ENCODE peak calls at places on chromosomes 13 and 19, in nine cellular contexts. F, E, H, V, N, X, R, Z and C are unnamed samples.

GRCh38 chr13:113097651-113098050 is 7.9 kb upstream of the F7 start:
- DNase-seq in X (no peak), F (no peak), H (no peak), V (no peak), Z (no peak), N (no peak), R (no peak), E (no peak), C (no peak)

GRCh38 chr13:79398915-79399314 is 7.1 kb downstream of the RBM26 start:
- DNase-seq in E (no peak), Z (peak), F (no peak), V (peak), R (no peak), N (no peak), H (no peak), X (peak), C (no peak)

GRCh38 chr13:48562296-48563066 is 29.6 kb upstream of the RCBTB2 start:
- DNase-seq in H (peak), R (no peak), N (no peak), V (peak), F (no peak), Z (no peak), E (no peak), X (no peak), C (no peak)

GRCh38 chr13:105334211-105334610 is 1201.3 kb downstream of the EFNB2 start:
- DNase-seq in F (peak), E (no peak), R (no peak), Z (peak), V (no peak), H (no peak), N (no peak), X (peak), C (no peak)

GRCh38 chr19:39590265-39590664 is 12.1 kb upstream of the LGALS13 start:
- DNase-seq in V (no peak), H (no peak), F (no peak), N (no peak), R (no peak), X (no peak), Z (peak), E (no peak), C (peak)

GRCh38 chr19:47456721-47457478 is 14.8 kb downstream of the SLC8A2 start:
- DNase-seq in N (no peak), H (no peak), E (no peak), X (no peak), R (no peak), F (no peak), Z (no peak), V (no peak), C (no peak)

GRCh38 chr19:49554701-49555181 is 25.6 kb downstream of the NOSIP start:
- DNase-seq in Z (no peak), V (no peak), X (no peak), R (no peak), N (no peak), F (no peak), E (no peak), H (no peak), C (no peak)

GRCh38 chr19:53520163-53520546 is 17.8 kb upstream of the ZNF331 start:
- DNase-seq in X (no peak), H (no peak), V (no peak), R (no peak), Z (no peak), F (no peak), E (no peak), N (no peak), C (no peak)

GRCh38 chr13:112077729-112078128 is 10.8 kb downstream of the SOX1 start:
- DNase-seq in V (no peak), Z (no peak), X (no peak), F (no peak), H (no peak), R (no peak), E (no peak), N (no peak), C (no peak)

GRCh38 chr13:98856983-98857382 is 104.5 kb upstream of the SLC15A1 start:
- DNase-seq in Z (no peak), H (no peak), E (no peak), V (no peak), F (no peak), N (no peak), X (no peak), R (no peak), C (no peak)

GRCh38 chr19:34274284-34274826 is 20.0 kb downstream of the GARRE1 start:
- DNase-seq in H (no peak), V (no peak), X (no peak), Z (peak), N (no peak), F (no peak), R (no peak), E (no peak), C (no peak)

GRCh38 chr13:54845351-54845965 is 1816.8 kb downstream of the OLFM4 start:
- DNase-seq in F (no peak), V (no peak), X (no peak), N (no peak), R (no peak), E (no peak), Z (no peak), H (no peak), C (no peak)

GRCh38 chr19:21765151-21765550 is 2.2 kb downstream of the ZNF100 start:
- DNase-seq in H (no peak), R (no peak), Z (no peak), E (no peak), V (peak), F (no peak), N (no peak), X (no peak), C (no peak)

GRCh38 chr19:11091343-11092153 is 2.3 kb downstream of the LDLR start:
- DNase-seq in H (peak), F (peak), N (no peak), R (no peak), E (peak), V (peak), X (peak), Z (peak), C (peak)

GRCh38 chr19:11130824-11131455 is 24.6 kb downstream of the SPC24 start:
- DNase-seq in Z (peak), F (no peak), R (peak), E (no peak), X (peak), H (peak), N (peak), V (no peak), C (peak)

GRCh38 chr13:113809934-113810333 is 50.9 kb downstream of the TMEM255B start:
- DNase-seq in F (no peak), E (no peak), N (no peak), Z (no peak), H (no peak), V (no peak), R (no peak), X (no peak), C (no peak)

GRCh38 chr19:4976412-4977298 is 7.7 kb downstream of the KDM4B start:
- DNase-seq in N (peak), F (no peak), R (peak), Z (peak), X (peak), H (no peak), E (peak), V (peak), C (peak)

GRCh38 chr13:99974296-99974938 is 2.9 kb upstream of the ZIC5 start:
- DNase-seq in F (no peak), Z (no peak), V (no peak), X (no peak), E (no peak), N (no peak), R (no peak), H (no peak), C (no peak)

GRCh38 chr13:33797622-33798021 is 20.3 kb upstream of the RFC3 start:
- DNase-seq in H (no peak), Z (no peak), X (peak), F (peak), E (no peak), R (no peak), V (peak), N (no peak), C (no peak)

GRCh38 chr19:7811989-7812388 is 18.0 kb upstream of the EVI5L start:
- DNase-seq in R (no peak), F (no peak), Z (peak), V (peak), E (no peak), X (no peak), N (no peak), H (no peak), C (no peak)

GRCh38 chr19:54461201-54462071 is 2.1 kb downstream of the LENG9 start:
- DNase-seq in X (peak), V (no peak), F (no peak), Z (peak), E (no peak), H (no peak), N (no peak), R (no peak), C (no peak)

GRCh38 chr13:30157616-30157993 is 149.7 kb downstream of the KATNAL1 start:
- DNase-seq in R (no peak), F (no peak), E (no peak), Z (no peak), V (no peak), H (no peak), N (no peak), X (no peak), C (no peak)

GRCh38 chr13:41039746-41040145 is 20.6 kb upstream of the ELF1 start:
- DNase-seq in X (no peak), H (no peak), Z (no peak), R (no peak), N (no peak), V (no peak), E (no peak), F (no peak), C (no peak)

GRCh38 chr13:110759710-110760109 is 46.2 kb downstream of the ING1 start:
- DNase-seq in N (no peak), R (no peak), H (no peak), F (no peak), V (peak), Z (peak), E (no peak), X (peak), C (no peak)

GRCh38 chr19:10243606-10244005 is 8.4 kb upstream of the MRPL4 start:
- DNase-seq in F (no peak), H (no peak), E (no peak), X (no peak), N (no peak), R (no peak), V (no peak), Z (no peak), C (no peak)

GRCh38 chr13:99366075-99366987 is 59.1 kb upstream of the GPR183 start:
- DNase-seq in H (no peak), X (no peak), R (no peak), N (no peak), F (no peak), V (no peak), E (no peak), Z (no peak), C (no peak)

GRCh38 chr19:861756-862528 is 2.5 kb downstream of the CFD start:
- DNase-seq in R (no peak), E (no peak), H (peak), Z (no peak), N (no peak), F (no peak), V (peak), X (peak), C (no peak)

GRCh38 chr13:100392709-100393630 is 195.6 kb downstream of the GGACT start:
- DNase-seq in N (peak), E (peak), Z (peak), F (peak), R (no peak), X (peak), V (peak), H (no peak), C (no peak)

GRCh38 chr19:10701955-10702307 is 692 bp downstream of the QTRT1 start:
- DNase-seq in Z (no peak), X (no peak), H (no peak), N (no peak), E (no peak), R (no peak), V (no peak), F (no peak), C (peak)

GRCh38 chr19:3025516-3025890 is 3.6 kb downstream of the TLE2 start:
- DNase-seq in E (no peak), H (no peak), N (no peak), V (no peak), R (no peak), Z (no peak), X (no peak), F (no peak), C (no peak)

GRCh38 chr19:17726914-17727773 is 7.9 kb downstream of the MAP1S start:
- DNase-seq in H (no peak), N (no peak), X (no peak), E (no peak), R (no peak), V (no peak), Z (no peak), F (no peak), C (no peak)

GRCh38 chr19:37077615-37077928 is 661 bp upstream of the ZNF420 start:
- DNase-seq in F (peak), H (no peak), E (peak), V (no peak), Z (peak), N (no peak), R (no peak), X (peak), C (no peak)

GRCh38 chr13:94640676-94641075 is 39.0 kb downstream of the GPR180 start:
- DNase-seq in X (no peak), V (peak), H (no peak), N (no peak), E (no peak), F (no peak), Z (peak), R (no peak), C (no peak)

GRCh38 chr13:23348270-23349126 is 85.0 kb downstream of the SACS start:
- DNase-seq in E (no peak), X (peak), V (no peak), H (no peak), R (no peak), F (no peak), Z (no peak), N (no peak), C (no peak)
- TF ChIP-seq CTCF in E (peak), X (no peak), V (no peak), H (no peak), R (no peak), F (no peak), Z (peak), N (no peak), C (no peak)

GRCh38 chr13:35961461-35962220 is 169.5 kb downstream of the DCLK1 start:
- DNase-seq in N (no peak), X (peak), Z (peak), F (no peak), E (no peak), H (no peak), V (no peak), R (no peak), C (no peak)
- TF ChIP-seq CTCF in N (no peak), X (no peak), Z (no peak), F (peak), E (peak), H (no peak), V (peak), R (peak), C (no peak)

DNA sequence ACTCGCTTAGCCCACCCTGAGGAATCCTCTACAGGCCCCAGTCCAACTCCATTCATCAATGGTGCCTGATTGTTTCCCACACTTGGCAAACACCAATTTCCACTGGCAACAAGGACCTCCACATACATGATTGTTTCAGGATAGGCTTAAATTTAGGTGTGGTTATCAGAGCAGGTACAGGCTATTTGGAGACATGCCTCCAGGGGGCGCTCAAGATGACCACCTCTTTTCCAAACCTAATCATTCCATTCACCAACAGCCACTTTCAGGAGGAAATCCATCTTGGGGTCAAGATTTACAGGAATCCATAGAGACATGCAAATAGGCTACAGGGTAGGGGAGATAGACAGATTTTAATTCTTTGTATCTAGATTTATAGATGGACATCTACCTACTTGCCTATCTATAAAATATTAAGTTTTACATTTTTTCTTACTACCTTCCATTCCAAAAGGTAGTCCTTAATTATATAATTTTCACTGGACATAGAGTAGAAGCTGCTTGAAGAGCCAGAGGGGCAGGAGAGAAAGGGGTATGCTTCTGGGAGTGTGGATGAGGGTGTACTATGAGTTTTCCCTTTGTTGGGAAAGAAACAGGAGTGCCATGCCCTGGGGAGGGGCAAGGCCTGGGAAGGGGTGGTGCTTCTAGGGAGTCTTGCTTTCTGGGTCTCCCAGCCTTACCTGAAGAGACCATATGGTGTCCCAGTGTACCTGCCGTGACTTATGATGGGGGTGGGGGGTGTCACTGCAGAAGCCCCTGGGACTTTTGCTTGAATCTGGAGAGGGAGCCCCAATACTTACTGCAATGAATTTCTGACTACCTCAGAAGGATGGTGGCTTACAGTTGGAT is 14.1 kb upstream of the PCDH8 start:
- DNase-seq in F (no peak), R (no peak), V (no peak), H (no peak), Z (no peak), X (no peak), E (no peak), N (no peak), C (peak)
- TF ChIP-seq CTCF in F (peak), R (peak), V (peak), H (peak), Z (peak), X (no peak), E (peak), N (no peak), C (peak)

GRCh38 chr13:28657784-28658538 is 969 bp upstream of the POMP start:
- DNase-seq in E (no peak), V (peak), R (no peak), H (no peak), N (no peak), F (no peak), X (peak), Z (peak), C (no peak)
- TF ChIP-seq CTCF in E (peak), V (no peak), R (peak), H (no peak), N (no peak), F (no peak), X (no peak), Z (peak), C (no peak)

DNA sequence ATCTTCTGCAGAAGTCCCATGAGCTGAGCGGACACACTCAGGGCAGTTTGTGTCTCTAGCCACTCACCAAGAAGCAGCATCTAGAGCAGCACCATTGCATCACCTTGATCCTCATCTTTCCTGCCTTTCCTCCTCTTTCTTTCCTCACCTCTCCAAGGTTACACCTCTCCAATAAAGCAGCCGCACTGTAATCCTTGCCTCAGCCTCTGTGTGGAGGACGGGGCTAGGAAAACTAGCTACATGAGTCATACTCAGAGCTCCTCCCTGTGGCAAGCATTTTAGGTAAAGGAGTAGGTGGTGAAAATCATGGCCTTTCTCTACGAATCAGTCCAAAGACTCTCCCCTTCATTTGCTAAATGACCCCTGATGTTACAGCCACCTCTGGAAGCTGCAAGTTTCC is 108.8 kb downstream of the DNAJC15 start:
- DNase-seq in V (peak), R (no peak), X (peak), F (no peak), E (peak), N (no peak), Z (peak), H (no peak), C (peak)
- TF ChIP-seq CTCF in V (peak), R (peak), X (no peak), F (peak), E (peak), N (no peak), Z (peak), H (no peak), C (no peak)

GRCh38 chr19:13005253-13005652 is 10.0 kb downstream of the NFIX start:
- DNase-seq in H (no peak), N (no peak), F (no peak), V (no peak), R (no peak), E (no peak), X (no peak), Z (no peak), C (no peak)

GRCh38 chr19:13007292-13008045 is 12.2 kb downstream of the NFIX start:
- DNase-seq in E (no peak), X (peak), Z (no peak), V (peak), N (no peak), F (no peak), R (peak), H (no peak), C (no peak)

GRCh38 chr19:13004273-13004672 is 9.0 kb downstream of the NFIX start:
- DNase-seq in Z (no peak), F (no peak), E (no peak), R (no peak), H (no peak), V (no peak), X (no peak), N (no peak), C (no peak)

GRCh38 chr19:13006431-13007281 is 11.4 kb downstream of the NFIX start:
- DNase-seq in V (no peak), R (no peak), E (no peak), X (no peak), Z (no peak), H (no peak), F (no peak), N (no peak), C (no peak)

GRCh38 chr19:13005861-13006370 is 10.6 kb downstream of the NFIX start:
- DNase-seq in F (no peak), X (no peak), H (no peak), V (no peak), E (no peak), Z (no peak), N (no peak), R (no peak), C (no peak)
- TF ChIP-seq CTCF in F (no peak), X (no peak), H (no peak), V (no peak), E (no peak), Z (no peak), N (no peak), R (no peak), C (no peak)

GRCh38 chr19:41172297-41173164 is 20.5 kb upstream of the CYP2S1 start:
- DNase-seq in X (no peak), R (no peak), N (no peak), F (no peak), H (no peak), Z (no peak), V (no peak), E (no peak), C (no peak)
- TF ChIP-seq CTCF in X (no peak), R (no peak), N (no peak), F (peak), H (no peak), Z (no peak), V (no peak), E (no peak), C (no peak)

GRCh38 chr19:43762814-43763213 is 8.1 kb upstream of the SMG9 start:
- DNase-seq in V (no peak), R (no peak), H (no peak), F (no peak), X (no peak), N (no peak), E (no peak), Z (no peak), C (no peak)

GRCh38 chr19:43763473-43763939 is 8.7 kb upstream of the SMG9 start:
- DNase-seq in E (no peak), V (no peak), Z (peak), F (no peak), X (no peak), H (no peak), R (no peak), N (no peak), C (no peak)

GRCh38 chr19:43755256-43755801 is 567 bp upstream of the SMG9 start:
- DNase-seq in N (peak), E (no peak), X (peak), F (no peak), V (peak), H (peak), R (peak), Z (peak), C (peak)

GRCh38 chr19:43760941-43761340 is 6.2 kb upstream of the SMG9 start:
- DNase-seq in H (no peak), F (no peak), V (no peak), X (no peak), Z (peak), E (no peak), R (no peak), N (no peak), C (no peak)

GRCh38 chr19:43759515-43759914 is 4.8 kb upstream of the SMG9 start:
- DNase-seq in N (no peak), X (peak), H (no peak), Z (peak), V (peak), F (no peak), E (no peak), R (no peak), C (no peak)
- TF ChIP-seq CTCF in N (no peak), X (peak), H (no peak), Z (peak), V (peak), F (peak), E (peak), R (no peak), C (no peak)